ENCODE peak calls at places on chromosomes 5 and 9, in five cellular contexts. G, B, I, S and K are unnamed samples. For H3K27me3, the result is how much of the 10 kb centered on the place peaks cover.

GRCh38 chr5:176529824-176530195 is 7.4 kb downstream of the RNF44 start:
- DNase-seq in G (peak), B (no peak), I (no peak), S (no peak), K (peak)

GRCh38 chr9:134234001-134234660 is 69.8 kb upstream of the RNU6ATAC start:
- DNase-seq in G (no peak), B (no peak), I (no peak), S (no peak), K (no peak)

GRCh38 chr9:125984461-125984860 is 237.3 kb downstream of the PBX3 start:
- DNase-seq in G (no peak), B (no peak), I (no peak), S (no peak), K (no peak)

GRCh38 chr5:131357739-131358561 is 94.1 kb downstream of the CDC42SE2 start:
- DNase-seq in G (no peak), B (no peak), I (no peak), S (no peak), K (no peak)

GRCh38 chr9:93268551-93269314 is 84.8 kb downstream of the WNK2 start:
- DNase-seq in G (no peak), B (no peak), I (no peak), S (peak), K (peak)

GRCh38 chr5:443239-444151 is 519 bp downstream of the EXOC3 start:
- DNase-seq in G (peak), B (peak), I (no peak), S (peak), K (no peak)

GRCh38 chr5:77662615-77663014 is 24.1 kb upstream of the OTP start:
- DNase-seq in G (no peak), B (no peak), I (no peak), S (no peak), K (no peak)

GRCh38 chr5:139126711-139127111 is 71.5 kb downstream of the SIL1 start:
- DNase-seq in G (no peak), B (peak), I (no peak), S (no peak), K (no peak)

GRCh38 chr9:107805198-107805597 is 315.6 kb upstream of the KLF4 start:
- DNase-seq in G (no peak), B (no peak), I (no peak), S (no peak), K (no peak)

GRCh38 chr9:4287386-4287785 is 12.5 kb downstream of the GLIS3 start:
- DNase-seq in G (no peak), B (no peak), I (no peak), S (no peak), K (no peak)

GRCh38 chr9:14270358-14271077 is 43.4 kb downstream of the NFIB start:
- DNase-seq in G (no peak), B (no peak), I (no peak), S (no peak), K (no peak)

GRCh38 chr9:128498911-128499310 is 5.6 kb upstream of the GLE1 start:
- DNase-seq in G (no peak), B (no peak), I (no peak), S (peak), K (no peak)

GRCh38 chr9:114860187-114860586 is 54.3 kb upstream of the TNFSF15 start:
- DNase-seq in G (no peak), B (no peak), I (no peak), S (no peak), K (no peak)

GRCh38 chr9:92507005-92507404 is 24.7 kb upstream of the ASPN start:
- DNase-seq in G (no peak), B (no peak), I (no peak), S (no peak), K (no peak)

GRCh38 chr5:69167488-69167845 is 517 bp downstream of the CCNB1 start:
- DNase-seq in G (no peak), B (no peak), I (no peak), S (no peak), K (no peak)

GRCh38 chr9:6272229-6272597 is 56.0 kb upstream of the TPD52L3 start:
- DNase-seq in G (no peak), B (no peak), I (no peak), S (no peak), K (no peak)

GRCh38 chr5:138029944-138030343 is 2.9 kb downstream of the FAM13B start:
- DNase-seq in G (no peak), B (no peak), I (no peak), S (no peak), K (no peak)

GRCh38 chr9:127896395-127897193 is 2.8 kb downstream of the ST6GALNAC6 start:
- DNase-seq in G (no peak), B (no peak), I (no peak), S (no peak), K (no peak)

GRCh38 chr9:130927995-130928900 is 10.8 kb downstream of the FIBCD1 start:
- DNase-seq in G (no peak), B (no peak), I (no peak), S (no peak), K (no peak)

GRCh38 chr9:106700676-106701075 is 162.3 kb upstream of the ZNF462 start:
- DNase-seq in G (no peak), B (no peak), I (no peak), S (no peak), K (no peak)

GRCh38 chr9:118896356-118897000 is 472.8 kb downstream of the BRINP1 start:
- DNase-seq in G (no peak), B (no peak), I (no peak), S (no peak), K (no peak)

GRCh38 chr9:111362526-111362925 is 32.5 kb upstream of the OR2K2 start:
- DNase-seq in G (no peak), B (no peak), I (no peak), S (no peak), K (no peak)

GRCh38 chr9:124454791-124455443 is 4.7 kb downstream of the ADGRD2 start:
- DNase-seq in G (no peak), B (no peak), I (no peak), S (peak), K (no peak)

GRCh38 chr5:139342423-139342723 is 719 bp downstream of the PAIP2 start:
- DNase-seq in G (no peak), B (no peak), I (no peak), S (no peak), K (no peak)

GRCh38 chr5:147344861-147345260 is 110.0 kb downstream of the STK32A start:
- DNase-seq in G (no peak), B (no peak), I (no peak), S (no peak), K (no peak)

GRCh38 chr5:11319851-11320580 is 559.0 kb upstream of the DAP start:
- DNase-seq in G (no peak), B (no peak), I (no peak), S (no peak), K (no peak)

GRCh38 chr9:7777776-7778175 is 21.8 kb downstream of the DMAC1 start:
- DNase-seq in G (no peak), B (no peak), I (no peak), S (no peak), K (no peak)

GRCh38 chr9:129486496-129487306 is 134.2 kb downstream of the C9orf50 start:
- DNase-seq in G (no peak), B (peak), I (peak), S (peak), K (no peak)

GRCh38 chr5:154446183-154447073 is 631 bp downstream of the SAP30L start:
- DNase-seq in G (peak), B (peak), I (peak), S (peak), K (peak)

GRCh38 chr5:134462761-134463160 is 51.1 kb upstream of the CDKN2AIPNL start:
- DNase-seq in G (no peak), B (no peak), I (no peak), S (no peak), K (no peak)

GRCh38 chr5:84436866-84437265 is 52.2 kb upstream of the EDIL3 start:
- DNase-seq in G (no peak), B (no peak), I (no peak), S (no peak), K (no peak)

GRCh38 chr5:82403026-82403425 is 124.9 kb upstream of the RPS23 start:
- DNase-seq in G (no peak), B (no peak), I (no peak), S (no peak), K (no peak)

GRCh38 chr5:143133721-143134120 is 269.8 kb downstream of the NR3C1 start:
- DNase-seq in G (no peak), B (no peak), I (no peak), S (no peak), K (no peak)

GRCh38 chr9:131181091-131181681 is 55.8 kb downstream of the NUP214 start:
- DNase-seq in G (no peak), B (no peak), I (no peak), S (no peak), K (no peak)

GRCh38 chr5:83253731-83254130 is 176.4 kb downstream of the XRCC4 start:
- DNase-seq in G (no peak), B (no peak), I (no peak), S (no peak), K (no peak)

GRCh38 chr5:157941616-157942015 is 82.7 kb upstream of the CLINT1 start:
- DNase-seq in G (no peak), B (no peak), I (no peak), S (no peak), K (no peak)

GRCh38 chr9:111622626-111623025 is 8.5 kb upstream of the DNAJC25 start:
- DNase-seq in G (no peak), B (no peak), I (no peak), S (peak), K (peak)

GRCh38 chr5:179766021-179766725 is 27.6 kb upstream of the LTC4S start:
- DNase-seq in G (no peak), B (no peak), I (no peak), S (no peak), K (no peak)

GRCh38 chr5:96692436-96692835 is 30.3 kb downstream of the CAST start:
- DNase-seq in G (no peak), B (no peak), I (no peak), S (no peak), K (no peak)

GRCh38 chr5:52786937-52787599 is 648 bp upstream of the ITGA1 start:
- DNase-seq in G (peak), B (no peak), I (no peak), S (no peak), K (peak)

GRCh38 chr5:58127486-58128220 is 332.2 kb downstream of the PLK2 start:
- DNase-seq in G (no peak), B (no peak), I (no peak), S (no peak), K (no peak)
- H3K4me3 ChIP-seq in G (no peak), B (no peak), I (no peak), S (no peak), K (no peak)

DNA sequence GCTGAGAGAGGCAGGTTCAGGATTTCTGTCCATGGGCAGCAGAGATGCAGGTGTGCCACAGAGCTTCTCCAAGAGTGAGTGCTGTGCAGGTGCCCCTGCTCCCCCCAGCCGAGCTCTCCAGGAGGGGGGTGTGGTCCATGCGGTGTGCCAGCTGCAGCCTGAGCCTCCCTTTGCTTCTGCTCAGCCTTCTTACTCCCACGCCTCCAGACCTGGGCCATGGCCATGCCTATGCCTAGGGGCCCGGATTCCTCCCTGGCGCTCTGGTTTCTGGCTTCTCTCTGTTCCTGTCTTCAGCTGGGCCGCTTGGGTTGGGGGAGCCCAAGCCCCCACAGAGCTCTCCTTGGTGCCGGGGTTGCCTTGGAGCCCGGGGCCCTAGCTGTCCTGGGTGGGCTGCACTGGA is 133.3 kb downstream of the CACNA1B start:
- DNase-seq in G (no peak), B (no peak), I (no peak), S (peak), K (peak)
- H3K27me3 ChIP-seq in G (under half), B (under half), I (under half), S (under half), K (under half)

GRCh38 chr5:155728146-155728856 is 598.7 kb upstream of the SGCD start:
- DNase-seq in G (no peak), B (peak), I (no peak), S (peak), K (peak)
- H3K4me3 ChIP-seq in G (no peak), B (peak), I (peak), S (peak), K (peak)

GRCh38 chr5:145510769-145511168 is 324.4 kb downstream of the PRELID2 start:
- DNase-seq in G (no peak), B (no peak), I (no peak), S (no peak), K (no peak)
- H3K27me3 ChIP-seq in G (under half), B (under half), I (under half), S (under half), K (under half)